ENCODE peak calls at places on chromosomes 11 and 22, in seven cellular contexts. B is HCT116, F is AG10803, J is adrenal gland, K is neural progenitor cell, D is body of pancreas, W is left ventricle myocardium inferior. R is an unnamed sample.

GRCh38 chr11:108985611-108986279 is 320.9 kb downstream of the DDX10 start:
- DNase-seq in D (no peak), B (no peak), J (no peak), W (no peak), K (no peak), F (peak), R (peak)

GRCh38 chr22:44465563-44465962 is 32.5 kb downstream of the RTL6 start:
- DNase-seq in D (no peak), J (no peak), B (no peak), K (no peak), W (no peak), F (no peak), R (no peak)

GRCh38 chr11:2652857-2653643 is 46.7 kb downstream of the KCNQ1OT1 start:
- DNase-seq in D (no peak), F (no peak), J (no peak), W (no peak), K (no peak), B (no peak), R (no peak)

GRCh38 chr11:67279589-67280340 is 9.3 kb upstream of the ANKRD13D start:
- DNase-seq in J (no peak), D (peak), W (no peak), B (no peak), F (no peak), K (no peak), R (no peak)

GRCh38 chr11:117815262-117815803 is 9.2 kb downstream of the FXYD2 start:
- DNase-seq in F (no peak), D (peak), W (no peak), J (peak), B (no peak), K (no peak), R (no peak)

GRCh38 chr11:86742436-86742805 is 57.9 kb upstream of the PRSS23 start:
- DNase-seq in B (no peak), J (no peak), K (no peak), D (no peak), W (no peak), F (no peak), R (no peak)

GRCh38 chr11:75275581-75275980 is 35.0 kb downstream of the TPBGL start:
- DNase-seq in B (no peak), D (peak), F (no peak), K (no peak), J (no peak), W (peak), R (no peak)

GRCh38 chr11:124640660-124641059 is 18.0 kb downstream of the TBRG1 start:
- DNase-seq in B (no peak), D (no peak), K (no peak), F (no peak), W (no peak), J (no peak), R (peak)

GRCh38 chr22:23381661-23382427 is 198.2 kb downstream of the IGLL1 start:
- DNase-seq in W (no peak), K (no peak), D (no peak), F (no peak), B (no peak), J (no peak), R (no peak)

GRCh38 chr11:17512101-17512500 is 32.1 kb downstream of the USH1C start:
- DNase-seq in B (no peak), D (no peak), K (no peak), J (no peak), F (no peak), W (no peak), R (no peak)

GRCh38 chr11:61102667-61103491 is 590 bp downstream of the CD5 start:
- DNase-seq in K (no peak), D (no peak), F (no peak), B (no peak), W (no peak), J (no peak), R (no peak)

GRCh38 chr11:44986315-44986714 is 35.6 kb upstream of the TP53I11 start:
- DNase-seq in J (no peak), F (no peak), B (no peak), D (no peak), K (no peak), W (no peak), R (no peak)

GRCh38 chr11:67642148-67642475 is 2.5 kb upstream of the TBX10 start:
- DNase-seq in B (no peak), D (no peak), J (no peak), K (no peak), F (no peak), W (no peak), R (no peak)

GRCh38 chr11:108131993-108132392 is 10.6 kb downstream of the ACAT1 start:
- DNase-seq in W (no peak), D (no peak), B (no peak), J (no peak), F (peak), K (no peak), R (peak)

GRCh38 chr22:30865656-30866055 is 102.9 kb downstream of the MORC2 start:
- DNase-seq in F (no peak), B (no peak), K (no peak), D (no peak), W (no peak), J (peak), R (no peak)

GRCh38 chr11:44785856-44786606 is 59.3 kb downstream of the TSPAN18 start:
- DNase-seq in J (no peak), B (no peak), D (no peak), W (no peak), K (peak), F (no peak), R (no peak)

GRCh38 chr11:16831281-16832192 is 93.1 kb downstream of the C11orf58 start:
- DNase-seq in J (no peak), K (no peak), W (no peak), B (no peak), F (no peak), D (no peak), R (no peak)

GRCh38 chr11:20608938-20609337 is 9.5 kb downstream of the SLC6A5 start:
- DNase-seq in K (no peak), F (no peak), W (no peak), D (no peak), B (no peak), J (no peak), R (peak)

GRCh38 chr11:61516675-61517516 is 8.3 kb downstream of the LRRC10B start:
- DNase-seq in F (no peak), J (peak), B (no peak), W (no peak), K (peak), D (peak), R (no peak)

GRCh38 chr11:102590646-102591045 is 34.5 kb downstream of the MMP20 start:
- DNase-seq in J (no peak), W (no peak), K (no peak), F (no peak), B (no peak), D (no peak), R (no peak)

GRCh38 chr11:63985812-63986155 is 454 bp upstream of the OTUB1 start:
- DNase-seq in D (peak), B (no peak), W (no peak), J (no peak), K (no peak), F (no peak), R (no peak)

GRCh38 chr11:75214411-75214821 is 26.2 kb upstream of the TPBGL start:
- DNase-seq in F (peak), B (peak), W (peak), K (peak), J (peak), D (peak), R (peak)

GRCh38 chr11:7413961-7414728 is 71.2 kb upstream of the OLFML1 start:
- DNase-seq in F (no peak), J (no peak), B (no peak), W (no peak), K (peak), D (no peak), R (peak)

GRCh38 chr11:130431806-130432205 is 3.4 kb upstream of the ADAMTS8 start:
- DNase-seq in W (no peak), K (no peak), D (no peak), B (no peak), F (peak), J (no peak), R (no peak)

GRCh38 chr11:17076517-17077239 is 789 bp downstream of the RPS13 start:
- DNase-seq in D (no peak), J (no peak), F (peak), B (no peak), W (no peak), K (no peak), R (peak)

GRCh38 chr11:101127348-101127698 is 2.3 kb downstream of the PGR start:
- DNase-seq in D (peak), W (peak), J (peak), B (no peak), F (no peak), K (peak), R (no peak)

DNA sequence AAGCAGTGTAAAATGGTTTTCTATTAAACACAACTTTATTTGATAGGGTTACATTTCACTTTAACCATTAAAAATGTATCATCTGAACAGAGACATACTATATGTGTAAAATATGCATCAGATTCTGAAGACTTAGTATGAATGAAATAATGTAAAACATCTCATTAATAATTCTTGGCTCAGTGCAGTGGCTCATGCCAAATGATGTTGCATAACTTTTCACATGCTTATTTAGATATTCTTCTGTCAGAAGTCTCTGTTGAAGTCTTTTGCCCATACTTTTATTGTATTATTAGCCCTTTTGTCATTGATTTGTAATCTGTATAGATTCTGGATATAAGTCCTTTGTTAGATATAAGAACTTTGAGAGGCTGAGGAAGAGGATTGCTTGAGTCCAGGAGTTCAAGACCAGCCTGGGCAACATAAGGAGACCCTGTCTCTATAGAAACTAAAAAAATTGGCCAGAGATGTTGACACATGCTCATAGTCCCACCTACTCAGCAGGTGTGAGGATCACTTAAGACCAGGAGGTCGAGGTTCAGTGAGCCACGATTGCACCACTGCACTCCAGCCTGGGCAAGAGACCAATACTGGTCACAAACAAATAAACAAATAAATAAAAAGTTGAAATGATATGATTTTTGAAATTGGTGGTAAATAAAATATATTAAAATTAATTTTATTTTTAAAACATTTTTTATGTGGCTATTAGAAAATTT is 73.8 kb upstream of the PARVA start:
- DNase-seq in B (no peak), D (no peak), W (no peak), K (no peak), F (peak), J (no peak), R (peak)
- TF ChIP-seq CTCF in B (no peak), D (no peak), W (no peak), K (no peak), F (no peak), J (no peak), R (no peak)

GRCh38 chr22:42955842-42956241 is 59.1 kb downstream of the PACSIN2 start:
- DNase-seq in W (no peak), D (no peak), K (no peak), J (no peak), B (no peak), F (no peak), R (no peak)

GRCh38 chr22:42957544-42957943 is 57.4 kb downstream of the PACSIN2 start:
- DNase-seq in F (no peak), K (no peak), B (no peak), D (no peak), J (no peak), W (no peak), R (no peak)

GRCh38 chr22:42958937-42959336 is 56.0 kb downstream of the PACSIN2 start:
- DNase-seq in W (no peak), D (no peak), J (no peak), F (no peak), B (no peak), K (no peak), R (no peak)

GRCh38 chr22:42959472-42960145 is 55.3 kb downstream of the PACSIN2 start:
- DNase-seq in F (peak), J (peak), K (no peak), D (peak), B (no peak), W (peak), R (peak)

DNA sequence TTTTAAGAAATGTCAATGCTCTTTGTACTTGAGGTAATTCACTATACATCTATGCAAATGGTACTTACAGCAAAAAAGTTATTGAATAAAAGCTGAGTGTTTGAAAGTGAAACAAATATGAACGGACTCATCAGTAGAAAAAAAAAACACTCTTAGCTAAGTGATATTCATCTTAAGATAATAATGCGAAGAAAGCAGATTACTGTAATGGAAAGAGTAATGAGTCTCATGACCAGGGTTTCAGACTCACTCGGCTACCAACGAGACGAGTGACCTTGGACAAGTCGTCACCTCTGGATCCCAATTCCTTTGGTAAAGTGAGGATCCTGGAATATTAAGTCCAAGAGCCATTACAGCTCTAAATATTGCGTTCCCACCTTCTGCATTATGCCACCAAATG is 57.0 kb downstream of the PACSIN2 start:
- DNase-seq in K (no peak), B (no peak), F (no peak), W (no peak), J (peak), D (peak), R (no peak)
- H3K4me3 ChIP-seq in K (no peak), B (no peak), F (no peak), W (peak), J (no peak), D (no peak), R (no peak)

GRCh38 chr11:113372317-113372716 is 15.3 kb upstream of the ANKK1 start:
- DNase-seq in W (no peak), F (no peak), K (no peak), J (no peak), B (no peak), D (no peak), R (no peak)
- TF ChIP-seq CTCF in W (no peak), F (no peak), K (peak), J (no peak), B (peak), D (no peak), R (no peak)

DNA sequence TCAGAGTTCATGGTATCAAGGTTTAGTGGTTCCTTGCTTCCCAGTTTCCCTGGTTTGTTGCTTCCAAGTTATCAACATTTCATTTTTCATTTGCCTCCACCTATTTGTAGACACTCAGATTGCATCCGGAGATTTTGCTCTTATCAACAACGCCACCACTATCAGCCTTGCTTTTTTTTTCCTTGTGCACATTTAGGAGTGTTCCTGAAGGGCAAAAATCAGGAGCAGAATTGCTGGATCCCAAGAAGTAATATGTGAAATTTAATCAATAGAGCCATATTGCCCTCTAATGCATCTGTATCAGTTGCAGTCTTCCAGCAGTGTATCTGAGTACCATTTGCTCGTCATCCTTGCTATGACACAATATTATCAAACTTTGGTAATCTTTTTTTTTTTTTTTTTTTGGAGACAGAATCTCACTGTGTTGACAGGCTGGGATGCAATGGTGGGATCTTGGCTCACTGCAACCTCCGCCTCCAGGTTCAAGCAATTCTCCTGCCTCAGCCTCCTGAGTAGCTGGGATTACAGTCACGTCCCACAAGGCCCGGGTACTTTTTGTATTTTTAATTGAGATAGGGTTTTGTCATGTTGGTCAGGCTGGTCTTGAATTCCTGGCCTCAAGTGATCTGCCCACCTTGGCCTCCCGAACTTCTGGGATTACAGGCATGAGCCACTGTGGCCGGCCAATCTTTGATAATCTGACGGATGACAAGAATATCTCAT is 42.1 kb upstream of the SEPTIN5 start:
- DNase-seq in J (no peak), W (no peak), F (no peak), K (no peak), D (no peak), B (no peak), R (no peak)
- H3K4me3 ChIP-seq in J (no peak), W (no peak), F (no peak), K (no peak), D (no peak), B (no peak), R (no peak)

GRCh38 chr11:62791501-62792192 is at the start of gene TMEM223:
- DNase-seq in J (peak), W (peak), K (peak), F (peak), B (peak), D (peak), R (peak)
- TF ChIP-seq CTCF in J (peak), W (peak), K (peak), F (no peak), B (no peak), D (peak), R (no peak)

GRCh38 chr22:19423906-19424500 is 7.5 kb downstream of the HIRA start:
- DNase-seq in F (no peak), K (no peak), B (no peak), J (no peak), D (no peak), W (no peak), R (no peak)

GRCh38 chr22:19422440-19423301 is 8.9 kb downstream of the HIRA start:
- DNase-seq in B (no peak), F (no peak), J (no peak), W (no peak), D (no peak), K (no peak), R (no peak)

GRCh38 chr22:19419464-19420178 is 11.9 kb downstream of the HIRA start:
- DNase-seq in D (no peak), F (no peak), W (no peak), B (no peak), J (no peak), K (no peak), R (no peak)

GRCh38 chr22:19420321-19420720 is 11.2 kb downstream of the HIRA start:
- DNase-seq in F (no peak), K (no peak), W (no peak), J (no peak), D (no peak), B (no peak), R (no peak)

DNA sequence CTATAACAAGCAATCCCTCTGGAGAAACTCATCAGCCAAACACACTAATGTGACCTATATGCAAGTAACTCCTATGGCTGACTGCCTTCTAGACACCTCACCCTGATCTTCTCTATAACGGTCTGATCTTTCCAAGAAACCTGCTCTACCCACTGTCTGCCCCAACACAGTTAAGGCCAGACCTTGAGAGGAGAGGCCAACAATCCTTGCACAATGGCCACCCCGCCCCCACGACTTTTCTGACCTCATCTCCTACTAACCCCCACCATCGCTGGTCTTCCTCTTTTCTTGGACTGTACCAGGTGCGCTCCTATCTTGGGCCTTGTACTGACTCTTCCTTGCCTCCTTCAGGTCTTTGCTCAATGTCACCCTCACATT is 12.5 kb downstream of the HIRA start:
- DNase-seq in B (no peak), F (no peak), D (no peak), J (peak), W (no peak), K (no peak), R (no peak)
- H3K4me3 ChIP-seq in B (no peak), F (no peak), D (no peak), J (no peak), W (no peak), K (no peak), R (no peak)

GRCh38 chr11:128553662-128554392 is 33.5 kb downstream of the ETS1 start:
- DNase-seq in D (no peak), W (no peak), B (no peak), F (no peak), K (peak), J (no peak), R (no peak)
- TF ChIP-seq CTCF in D (no peak), W (peak), B (no peak), F (peak), K (peak), J (no peak), R (no peak)

R was measured in epithelial cell of esophagus.